ENCODE peak calls at places on chromosomes 3 and 15, in nine cellular contexts. W is GM23338, E is fibroblast of lung, Q is HFF-Myc, U is suprapubic skin, O is endodermal cell, S is neuronal stem cell, J is HepG2, M is choroid plexus epithelial cell. V is an unnamed sample.

GRCh38 chr15:29678504-29679034 is 143.7 kb downstream of the TJP1 start:
- DNase-seq in W (no peak), E (no peak), Q (no peak), U (no peak), O (no peak), S (no peak), J (no peak), M (no peak), V (no peak)

GRCh38 chr15:63188247-63188936 is 1.0 kb upstream of the RAB8B start:
- DNase-seq in W (no peak), E (no peak), Q (no peak), U (no peak), O (no peak), S (no peak), J (no peak), M (no peak), V (peak; percentile 59)

GRCh38 chr3:192772495-192772894 is 45.2 kb upstream of the FGF12 start:
- DNase-seq in W (peak; percentile 77), E (peak; percentile 34), Q (no peak), U (no peak), O (peak; percentile 87), S (no peak), J (peak; percentile 2), M (peak; percentile 38), V (no peak)

GRCh38 chr15:36878745-36879262 is 221.5 kb downstream of the MEIS2 start:
- DNase-seq in W (peak; percentile 54), E (no peak), Q (no peak), U (no peak), O (peak; percentile 55), S (peak; percentile 5), J (no peak), M (no peak), V (no peak)

GRCh38 chr15:70498096-70498626 is 265.2 kb downstream of the UACA start:
- DNase-seq in W (no peak), E (no peak), Q (no peak), U (no peak), O (no peak), S (no peak), J (no peak), M (no peak), V (no peak)

GRCh38 chr15:95620934-95621579 is 709.4 kb upstream of the NR2F2 start:
- DNase-seq in W (no peak), E (peak; percentile 10), Q (no peak), U (no peak), O (no peak), S (no peak), J (no peak), M (peak; percentile 87), V (no peak)

GRCh38 chr3:110494728-110495127 is 576.9 kb upstream of the NECTIN3 start:
- DNase-seq in W (no peak), E (no peak), Q (no peak), U (no peak), O (no peak), S (no peak), J (no peak), M (no peak), V (no peak)

GRCh38 chr3:71062920-71063767 is 520.4 kb downstream of the FOXP1 start:
- DNase-seq in W (no peak), E (peak; percentile 67), Q (no peak), U (no peak), O (no peak), S (no peak), J (no peak), M (peak; percentile 64), V (no peak)

GRCh38 chr3:94416768-94417167 is 353.9 kb downstream of the NSUN3 start:
- DNase-seq in W (no peak), E (peak; percentile 49), Q (no peak), U (no peak), O (no peak), S (no peak), J (no peak), M (no peak), V (no peak)

GRCh38 chr15:101250931-101251829 is 668 bp downstream of the CHSY1 start:
- DNase-seq in W (peak; percentile 87), E (peak; percentile 50), Q (no peak), U (no peak), O (peak; percentile 81), S (no peak), J (no peak), M (peak; percentile 44), V (peak; percentile 44)

GRCh38 chr3:4804161-4805058 is 174.8 kb upstream of the BHLHE40 start:
- DNase-seq in W (no peak), E (no peak), Q (no peak), U (no peak), O (no peak), S (no peak), J (no peak), M (no peak), V (no peak)

GRCh38 chr15:70234256-70234965 is 136.7 kb upstream of the TLE3 start:
- DNase-seq in W (no peak), E (peak; percentile 79), Q (peak; percentile 59), U (no peak), O (peak; percentile 34), S (no peak), J (no peak), M (peak; percentile 74), V (no peak)

GRCh38 chr15:73750441-73750840 is 2.7 kb downstream of the INSYN1 start:
- DNase-seq in W (no peak), E (no peak), Q (no peak), U (no peak), O (no peak), S (no peak), J (no peak), M (no peak), V (no peak)

GRCh38 chr3:118970819-118971218 is 63.8 kb downstream of the IGSF11 start:
- DNase-seq in W (no peak), E (no peak), Q (no peak), U (no peak), O (no peak), S (no peak), J (no peak), M (no peak), V (no peak)

GRCh38 chr3:129289201-129289921 is 10.7 kb downstream of the HMCES start:
- DNase-seq in W (no peak), E (peak; percentile 74), Q (peak; percentile 26), U (no peak), O (no peak), S (no peak), J (no peak), M (peak; percentile 76), V (no peak)

GRCh38 chr3:57890874-57891273 is 117.3 kb upstream of the FLNB start:
- DNase-seq in W (no peak), E (peak; percentile 84), Q (no peak), U (no peak), O (no peak), S (no peak), J (no peak), M (peak; percentile 53), V (no peak)

GRCh38 chr3:45915518-45916231 is 27.6 kb upstream of the CXCR6 start:
- DNase-seq in W (no peak), E (peak; percentile 90), Q (peak; percentile 51), U (peak; percentile 59), O (peak; percentile 58), S (no peak), J (no peak), M (peak; percentile 94), V (peak; percentile 84)

GRCh38 chr3:115512565-115513410 is 110.5 kb upstream of the GAP43 start:
- DNase-seq in W (peak; percentile 97), E (peak; percentile 66), Q (peak; percentile 21), U (no peak), O (peak; percentile 93), S (peak; percentile 70), J (no peak), M (peak; percentile 50), V (no peak)

GRCh38 chr3:172877011-172877410 is 126.5 kb downstream of the ECT2 start:
- DNase-seq in W (peak; percentile 24), E (no peak), Q (no peak), U (no peak), O (no peak), S (no peak), J (no peak), M (peak; percentile 57), V (no peak)

DNA sequence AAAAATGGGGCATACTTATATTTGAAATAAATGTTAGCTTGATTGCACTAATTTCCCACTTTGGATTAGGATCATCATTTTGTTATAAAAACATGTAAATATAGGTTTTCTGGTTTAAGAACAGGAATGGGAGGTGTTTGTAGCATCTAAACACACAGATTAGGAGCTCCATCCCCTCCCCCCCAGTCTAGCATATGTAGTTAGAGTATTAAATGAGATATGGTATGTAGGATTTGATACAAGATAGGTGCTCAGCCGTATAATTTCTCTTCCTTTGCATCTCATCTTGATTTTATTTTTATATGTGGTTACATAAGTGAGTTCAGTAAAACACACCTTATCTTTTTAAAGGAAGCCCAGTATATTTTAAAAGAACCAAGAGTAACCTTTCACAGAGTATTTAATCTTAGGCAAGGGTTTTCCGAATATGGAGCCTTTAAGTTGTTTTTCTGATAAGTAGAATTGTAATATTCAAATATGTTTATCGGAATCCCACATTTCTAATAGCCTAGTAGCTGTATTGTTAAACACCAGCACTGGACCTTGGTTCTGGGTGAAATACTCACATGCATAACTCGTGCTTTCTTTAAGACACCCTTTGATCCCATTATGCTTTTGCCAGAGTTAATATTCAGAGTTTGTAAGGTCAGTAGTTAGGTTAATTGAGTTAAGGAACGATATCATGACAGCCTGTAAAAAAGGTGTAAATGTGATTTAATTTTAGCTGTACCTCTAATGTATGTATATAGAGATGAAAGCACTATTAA is 2.3 kb downstream of the SLC25A36 start:
- DNase-seq in W (no peak), E (no peak), Q (no peak), U (no peak), O (no peak), S (no peak), J (no peak), M (no peak), V (no peak)
- H3K4me3 ChIP-seq in W (peak overlapping the region; percentile 64), E (peak overlapping the region; percentile 44), Q (peak overlapping the region; percentile 90), U (peak overlapping the region; percentile 70), O (peak overlapping the region; percentile 95), S (no peak overlapping the region), J (peak overlapping the region; percentile 96), M (peak overlapping the region; percentile 7), V (peak overlapping the region; percentile 18)

GRCh38 chr15:27668471-27669220 is 430.5 kb downstream of the OCA2 start:
- DNase-seq in W (no peak), E (no peak), Q (no peak), U (no peak), O (no peak), S (no peak), J (no peak), M (no peak), V (no peak)
- H3K4me3 ChIP-seq in W (no peak overlapping the region), E (no peak overlapping the region), Q (no peak overlapping the region), U (no peak overlapping the region), O (no peak overlapping the region), S (no peak overlapping the region), J (no peak overlapping the region), M (no peak overlapping the region), V (no peak overlapping the region)

DNA sequence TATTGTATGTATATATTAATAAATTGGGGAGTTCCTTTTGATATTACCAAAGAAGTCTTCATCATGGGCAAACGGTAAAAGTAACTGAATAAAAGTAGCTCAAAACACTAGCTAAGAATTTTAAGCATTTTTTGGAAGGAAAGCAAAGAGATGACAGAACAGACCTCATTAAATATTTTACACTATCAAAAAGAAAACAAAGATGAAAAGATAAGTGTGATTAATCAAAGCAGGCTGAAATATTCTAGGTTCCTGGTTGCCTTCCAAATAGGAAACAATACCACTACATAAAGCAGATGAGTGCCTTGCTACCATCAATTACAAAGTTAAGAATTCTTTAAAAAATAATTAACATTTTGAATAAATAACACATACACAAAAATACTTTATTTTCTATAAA is 3.6 kb downstream of the NKIRAS1 start:
- DNase-seq in W (no peak), E (peak; percentile 53), Q (no peak), U (no peak), O (no peak), S (no peak), J (no peak), M (no peak), V (no peak)
- H3K4me3 ChIP-seq in W (no peak overlapping the region), E (no peak overlapping the region), Q (no peak overlapping the region), U (no peak overlapping the region), O (no peak overlapping the region), S (no peak overlapping the region), J (no peak overlapping the region), M (no peak overlapping the region), V (no peak overlapping the region)

GRCh38 chr3:189792046-189792929 is 161.1 kb downstream of the TP63 start:
- DNase-seq in W (no peak), E (no peak), Q (no peak), U (no peak), O (no peak), S (no peak), J (no peak), M (no peak), V (no peak)
- H3K4me3 ChIP-seq in W (no peak overlapping the region), E (no peak overlapping the region), Q (no peak overlapping the region), U (peak overlapping the region; percentile 45), O (no peak overlapping the region), S (no peak overlapping the region), J (no peak overlapping the region), M (no peak overlapping the region), V (no peak overlapping the region)

V was measured in GM06990.